ENCODE peak calls at places on chromosome 10, in eight cellular contexts. One of them, this sample, is unnamed.

GRCh38 chr10:6232846-6233724 is 30.4 kb downstream of the PFKFB3 start:
- DNase-seq in NT2/D1: no peak
- DNase-seq in astrocyte of the cerebellum: no peak
- DNase-seq in fibroblast of pulmonary artery: no peak
- DNase-seq in GM23248: no peak
- DNase-seq in naive thymus-derived CD4-positive, alpha-beta T cell: no peak
- DNase-seq in cardiac muscle cell: no peak
- DNase-seq in heart left ventricle: no peak
- DNase-seq in this sample: peak; percentile 46

GRCh38 chr10:119281581-119282071 is 74.3 kb downstream of the GRK5 start:
- DNase-seq in NT2/D1: no peak
- DNase-seq in astrocyte of the cerebellum: no peak
- DNase-seq in fibroblast of pulmonary artery: peak; percentile 28
- DNase-seq in GM23248: peak; percentile 26
- DNase-seq in naive thymus-derived CD4-positive, alpha-beta T cell: no peak
- DNase-seq in cardiac muscle cell: peak; percentile 49
- DNase-seq in heart left ventricle: peak; percentile 92
- DNase-seq in this sample: peak; percentile 75

GRCh38 chr10:112687647-112688046 is 240.6 kb downstream of the VTI1A start:
- DNase-seq in NT2/D1: no peak
- DNase-seq in astrocyte of the cerebellum: no peak
- DNase-seq in fibroblast of pulmonary artery: peak; percentile 61
- DNase-seq in GM23248: peak; percentile 86
- DNase-seq in naive thymus-derived CD4-positive, alpha-beta T cell: no peak
- DNase-seq in cardiac muscle cell: peak; percentile 59
- DNase-seq in heart left ventricle: no peak
- DNase-seq in this sample: peak; percentile 83

GRCh38 chr10:110530131-110530831 is 32.6 kb downstream of the DUSP5 start:
- DNase-seq in NT2/D1: peak; percentile 40
- DNase-seq in astrocyte of the cerebellum: no peak
- DNase-seq in fibroblast of pulmonary artery: peak; percentile 77
- DNase-seq in GM23248: peak; percentile 92
- DNase-seq in naive thymus-derived CD4-positive, alpha-beta T cell: no peak
- DNase-seq in cardiac muscle cell: peak; percentile 79
- DNase-seq in heart left ventricle: peak; percentile 63
- DNase-seq in this sample: no peak

GRCh38 chr10:22655312-22655973 is 58.9 kb downstream of the PIP4K2A start:
- DNase-seq in NT2/D1: no peak
- DNase-seq in astrocyte of the cerebellum: peak; percentile 22
- DNase-seq in fibroblast of pulmonary artery: peak; percentile 84
- DNase-seq in GM23248: peak; percentile 87
- DNase-seq in naive thymus-derived CD4-positive, alpha-beta T cell: peak; percentile 90
- DNase-seq in cardiac muscle cell: peak; percentile 82
- DNase-seq in heart left ventricle: no peak
- DNase-seq in this sample: no peak

GRCh38 chr10:42961776-42962119 is 115.1 kb upstream of the RET start:
- DNase-seq in NT2/D1: no peak
- DNase-seq in astrocyte of the cerebellum: no peak
- DNase-seq in fibroblast of pulmonary artery: no peak
- DNase-seq in GM23248: no peak
- DNase-seq in naive thymus-derived CD4-positive, alpha-beta T cell: no peak
- DNase-seq in cardiac muscle cell: no peak
- DNase-seq in heart left ventricle: no peak
- DNase-seq in this sample: no peak

GRCh38 chr10:14382022-14382421 is 51.3 kb upstream of the FRMD4A start:
- DNase-seq in NT2/D1: no peak
- DNase-seq in astrocyte of the cerebellum: peak; percentile 85
- DNase-seq in fibroblast of pulmonary artery: peak; percentile 21
- DNase-seq in GM23248: no peak
- DNase-seq in naive thymus-derived CD4-positive, alpha-beta T cell: peak; percentile 72
- DNase-seq in cardiac muscle cell: no peak
- DNase-seq in heart left ventricle: no peak
- DNase-seq in this sample: no peak

GRCh38 chr10:109591631-109592030 is 331.7 kb downstream of the XPNPEP1 start:
- DNase-seq in NT2/D1: no peak
- DNase-seq in astrocyte of the cerebellum: no peak
- DNase-seq in fibroblast of pulmonary artery: no peak
- DNase-seq in GM23248: peak; percentile 5
- DNase-seq in naive thymus-derived CD4-positive, alpha-beta T cell: no peak
- DNase-seq in cardiac muscle cell: no peak
- DNase-seq in heart left ventricle: no peak
- DNase-seq in this sample: no peak

GRCh38 chr10:93272884-93273675 is 199.4 kb downstream of the CYP26A1 start:
- DNase-seq in NT2/D1: peak; percentile 78
- DNase-seq in astrocyte of the cerebellum: no peak
- DNase-seq in fibroblast of pulmonary artery: no peak
- DNase-seq in GM23248: no peak
- DNase-seq in naive thymus-derived CD4-positive, alpha-beta T cell: no peak
- DNase-seq in cardiac muscle cell: no peak
- DNase-seq in heart left ventricle: no peak
- DNase-seq in this sample: no peak

GRCh38 chr10:99785646-99786045 is 3.2 kb downstream of the ABCC2 start:
- DNase-seq in NT2/D1: no peak
- DNase-seq in astrocyte of the cerebellum: no peak
- DNase-seq in fibroblast of pulmonary artery: no peak
- DNase-seq in GM23248: no peak
- DNase-seq in naive thymus-derived CD4-positive, alpha-beta T cell: no peak
- DNase-seq in cardiac muscle cell: no peak
- DNase-seq in heart left ventricle: no peak
- DNase-seq in this sample: no peak

GRCh38 chr10:48751730-48752129 is 67.1 kb downstream of the WDFY4 start:
- DNase-seq in NT2/D1: no peak
- DNase-seq in astrocyte of the cerebellum: no peak
- DNase-seq in fibroblast of pulmonary artery: no peak
- DNase-seq in GM23248: no peak
- DNase-seq in naive thymus-derived CD4-positive, alpha-beta T cell: no peak
- DNase-seq in cardiac muscle cell: no peak
- DNase-seq in heart left ventricle: no peak
- DNase-seq in this sample: no peak

GRCh38 chr10:19659920-19660655 is 156.1 kb upstream of the PLXDC2 start:
- DNase-seq in NT2/D1: no peak
- DNase-seq in astrocyte of the cerebellum: no peak
- DNase-seq in fibroblast of pulmonary artery: no peak
- DNase-seq in GM23248: peak; percentile 49
- DNase-seq in naive thymus-derived CD4-positive, alpha-beta T cell: no peak
- DNase-seq in cardiac muscle cell: no peak
- DNase-seq in heart left ventricle: no peak
- DNase-seq in this sample: no peak

GRCh38 chr10:69089638-69090599 is 2.0 kb downstream of the SRGN start:
- DNase-seq in NT2/D1: no peak
- DNase-seq in astrocyte of the cerebellum: no peak
- DNase-seq in fibroblast of pulmonary artery: peak; percentile 70
- DNase-seq in GM23248: no peak
- DNase-seq in naive thymus-derived CD4-positive, alpha-beta T cell: peak; percentile 85
- DNase-seq in cardiac muscle cell: peak; percentile 77
- DNase-seq in heart left ventricle: no peak
- DNase-seq in this sample: no peak

GRCh38 chr10:21705828-21706176 is 171.8 kb downstream of the MLLT10 start:
- DNase-seq in NT2/D1: no peak
- DNase-seq in astrocyte of the cerebellum: no peak
- DNase-seq in fibroblast of pulmonary artery: no peak
- DNase-seq in GM23248: no peak
- DNase-seq in naive thymus-derived CD4-positive, alpha-beta T cell: no peak
- DNase-seq in cardiac muscle cell: no peak
- DNase-seq in heart left ventricle: no peak
- DNase-seq in this sample: no peak

GRCh38 chr10:34723746-34724145 is 91.3 kb downstream of the PARD3 start:
- DNase-seq in NT2/D1: no peak
- DNase-seq in astrocyte of the cerebellum: peak; percentile 68
- DNase-seq in fibroblast of pulmonary artery: peak; percentile 82
- DNase-seq in GM23248: peak; percentile 86
- DNase-seq in naive thymus-derived CD4-positive, alpha-beta T cell: no peak
- DNase-seq in cardiac muscle cell: peak; percentile 82
- DNase-seq in heart left ventricle: peak; percentile 37
- DNase-seq in this sample: peak; percentile 46

GRCh38 chr10:59362184-59362966 is at the start of gene FAM13C:
- DNase-seq in NT2/D1: peak; percentile 40
- DNase-seq in astrocyte of the cerebellum: peak; percentile 28
- DNase-seq in fibroblast of pulmonary artery: peak; percentile 66
- DNase-seq in GM23248: peak; percentile 70
- DNase-seq in naive thymus-derived CD4-positive, alpha-beta T cell: no peak
- DNase-seq in cardiac muscle cell: peak; percentile 74
- DNase-seq in heart left ventricle: peak; percentile 81
- DNase-seq in this sample: peak; percentile 87

GRCh38 chr10:59362991-59363390 is 642 bp upstream of the FAM13C start:
- DNase-seq in NT2/D1: peak; percentile 47
- DNase-seq in astrocyte of the cerebellum: peak; percentile 12
- DNase-seq in fibroblast of pulmonary artery: peak; percentile 57
- DNase-seq in GM23248: peak; percentile 77
- DNase-seq in naive thymus-derived CD4-positive, alpha-beta T cell: no peak
- DNase-seq in cardiac muscle cell: peak; percentile 64
- DNase-seq in heart left ventricle: peak; percentile 76
- DNase-seq in this sample: peak; percentile 89

GRCh38 chr10:59363446-59363958 is 1.2 kb upstream of the FAM13C start:
- DNase-seq in NT2/D1: no peak
- DNase-seq in astrocyte of the cerebellum: no peak
- DNase-seq in fibroblast of pulmonary artery: no peak
- DNase-seq in GM23248: no peak
- DNase-seq in naive thymus-derived CD4-positive, alpha-beta T cell: no peak
- DNase-seq in cardiac muscle cell: no peak
- DNase-seq in heart left ventricle: no peak
- DNase-seq in this sample: no peak

GRCh38 chr10:59360605-59361515 is 1.5 kb downstream of the FAM13C start:
- DNase-seq in NT2/D1: no peak
- DNase-seq in astrocyte of the cerebellum: no peak
- DNase-seq in fibroblast of pulmonary artery: peak; percentile 25
- DNase-seq in GM23248: no peak
- DNase-seq in naive thymus-derived CD4-positive, alpha-beta T cell: no peak
- DNase-seq in cardiac muscle cell: peak; percentile 32
- DNase-seq in heart left ventricle: no peak
- DNase-seq in this sample: no peak

DNA sequence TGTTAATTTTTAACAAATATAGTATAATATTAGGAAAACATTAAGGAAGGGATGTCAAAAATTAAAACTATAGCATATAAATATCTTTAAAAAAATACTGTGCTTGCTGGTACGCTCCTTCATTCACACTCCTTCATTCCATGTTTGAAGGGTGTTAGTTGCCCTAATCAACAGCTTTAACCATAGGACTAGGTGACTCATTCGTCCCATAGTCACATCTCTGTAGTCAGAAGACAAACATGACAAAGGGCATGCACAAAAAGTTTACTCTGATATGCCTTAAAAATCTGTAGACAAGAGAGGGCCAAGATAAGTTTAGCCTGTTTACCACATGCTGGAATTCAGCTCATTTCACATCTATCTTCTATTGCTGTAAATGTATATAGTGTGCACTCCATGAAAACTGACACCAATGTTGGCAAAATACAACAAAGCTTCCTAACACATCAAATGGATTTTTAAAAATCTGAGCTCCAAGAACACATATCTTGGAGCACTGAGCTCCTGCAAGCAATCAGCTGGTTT is 628 bp downstream of the FAM13C start:
- DNase-seq in NT2/D1: no peak
- DNase-seq in astrocyte of the cerebellum: no peak
- DNase-seq in fibroblast of pulmonary artery: peak; percentile 3
- DNase-seq in GM23248: peak; percentile 34
- DNase-seq in naive thymus-derived CD4-positive, alpha-beta T cell: no peak
- DNase-seq in cardiac muscle cell: peak; percentile 10
- DNase-seq in heart left ventricle: no peak
- DNase-seq in this sample: no peak
- H3K4me3 ChIP-seq in NT2/D1: peak overlapping the region; percentile 44
- H3K4me3 ChIP-seq in astrocyte of the cerebellum: peak overlapping the region; percentile 50
- H3K4me3 ChIP-seq in fibroblast of pulmonary artery: peak overlapping the region; percentile 57
- H3K4me3 ChIP-seq in GM23248: peak overlapping the region; percentile 79
- H3K4me3 ChIP-seq in naive thymus-derived CD4-positive, alpha-beta T cell: no peak overlapping the region
- H3K4me3 ChIP-seq in cardiac muscle cell: peak overlapping the region; percentile 46
- H3K4me3 ChIP-seq in heart left ventricle: peak overlapping the region; percentile 71
- H3K4me3 ChIP-seq in this sample: peak overlapping the region; percentile 69

DNA sequence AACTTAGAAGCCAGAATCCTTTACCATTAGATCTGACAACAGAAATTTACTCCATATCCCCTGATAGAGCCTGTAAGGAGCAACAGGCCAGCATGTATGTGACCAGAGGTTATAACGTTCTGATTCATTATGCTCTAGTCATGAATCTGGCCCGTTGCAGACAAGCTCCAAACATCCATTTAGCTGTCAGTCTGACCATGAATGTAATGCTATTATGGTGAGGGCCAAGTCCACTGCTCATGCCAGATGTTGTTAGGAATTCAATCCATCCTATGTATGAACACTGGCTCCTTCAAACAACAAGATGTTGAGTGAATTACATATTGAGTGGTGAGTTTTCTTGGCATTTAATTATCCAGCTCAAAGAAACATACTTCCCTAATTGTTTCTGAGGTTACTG is 610.1 kb upstream of the ANKRD30A start:
- DNase-seq in NT2/D1: no peak
- DNase-seq in astrocyte of the cerebellum: no peak
- DNase-seq in fibroblast of pulmonary artery: peak; percentile 13
- DNase-seq in GM23248: peak; percentile 18
- DNase-seq in naive thymus-derived CD4-positive, alpha-beta T cell: no peak
- DNase-seq in cardiac muscle cell: no peak
- DNase-seq in heart left ventricle: no peak
- DNase-seq in this sample: no peak
- H3K4me3 ChIP-seq in NT2/D1: no peak overlapping the region
- H3K4me3 ChIP-seq in astrocyte of the cerebellum: no peak overlapping the region
- H3K4me3 ChIP-seq in fibroblast of pulmonary artery: no peak overlapping the region
- H3K4me3 ChIP-seq in GM23248: no peak overlapping the region
- H3K4me3 ChIP-seq in naive thymus-derived CD4-positive, alpha-beta T cell: no peak overlapping the region
- H3K4me3 ChIP-seq in cardiac muscle cell: no peak overlapping the region
- H3K4me3 ChIP-seq in heart left ventricle: no peak overlapping the region
- H3K4me3 ChIP-seq in this sample: no peak overlapping the region

DNA sequence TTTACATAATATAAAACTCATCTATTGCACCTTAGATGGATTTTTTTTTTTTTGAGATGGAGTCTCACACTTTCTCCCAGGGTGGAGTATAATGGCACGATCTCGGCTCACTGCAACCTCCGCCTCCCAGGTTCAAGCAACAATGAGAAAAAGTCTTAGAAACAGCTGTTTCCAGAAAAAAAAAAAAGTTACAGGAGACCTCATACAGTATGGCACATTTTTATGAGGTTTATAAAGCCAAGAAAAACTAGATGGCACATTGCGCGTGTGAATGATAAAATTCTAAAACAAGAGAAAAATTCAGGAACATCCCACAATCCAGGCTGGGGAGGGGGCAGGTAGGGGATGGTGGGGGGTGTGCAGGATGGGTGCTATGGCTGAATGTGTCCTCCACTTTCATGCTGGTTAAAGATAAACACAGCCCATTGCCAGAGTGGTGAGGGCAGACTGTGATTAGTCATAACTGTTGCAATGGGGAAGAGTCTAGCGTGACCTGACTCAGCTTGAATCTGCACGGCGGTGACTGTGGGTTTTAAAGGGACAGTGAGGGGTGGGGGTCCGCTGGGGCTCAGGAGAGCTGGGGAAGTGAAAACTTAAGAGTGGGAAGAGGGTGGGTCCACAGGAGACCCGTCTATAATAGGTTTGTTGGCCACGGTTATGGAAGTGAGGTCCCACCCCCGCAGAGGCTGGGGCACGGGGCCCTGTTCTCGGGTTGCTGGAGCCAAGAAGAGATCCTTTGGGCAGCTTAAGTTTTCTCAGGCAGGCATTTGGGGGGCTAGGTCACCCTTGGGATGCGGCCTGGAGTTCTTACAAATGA is 11.9 kb upstream of the LRRC27 start:
- DNase-seq in NT2/D1: no peak
- DNase-seq in astrocyte of the cerebellum: peak; percentile 75
- DNase-seq in fibroblast of pulmonary artery: peak; percentile 85
- DNase-seq in GM23248: peak; percentile 94
- DNase-seq in naive thymus-derived CD4-positive, alpha-beta T cell: no peak
- DNase-seq in cardiac muscle cell: peak; percentile 87
- DNase-seq in heart left ventricle: peak; percentile 29
- DNase-seq in this sample: no peak
- H3K4me3 ChIP-seq in NT2/D1: no peak overlapping the region
- H3K4me3 ChIP-seq in astrocyte of the cerebellum: no peak overlapping the region
- H3K4me3 ChIP-seq in fibroblast of pulmonary artery: no peak overlapping the region
- H3K4me3 ChIP-seq in GM23248: peak overlapping the region; percentile 52
- H3K4me3 ChIP-seq in naive thymus-derived CD4-positive, alpha-beta T cell: no peak overlapping the region
- H3K4me3 ChIP-seq in cardiac muscle cell: no peak overlapping the region
- H3K4me3 ChIP-seq in heart left ventricle: no peak overlapping the region
- H3K4me3 ChIP-seq in this sample: no peak overlapping the region

GRCh38 chr10:132519382-132520146 is 18.0 kb upstream of the INPP5A start:
- DNase-seq in NT2/D1: no peak
- DNase-seq in astrocyte of the cerebellum: no peak
- DNase-seq in fibroblast of pulmonary artery: no peak
- DNase-seq in GM23248: no peak
- DNase-seq in naive thymus-derived CD4-positive, alpha-beta T cell: no peak
- DNase-seq in cardiac muscle cell: no peak
- DNase-seq in heart left ventricle: peak; percentile 59
- DNase-seq in this sample: no peak
- H3K4me3 ChIP-seq in NT2/D1: peak overlapping the region; percentile 9
- H3K4me3 ChIP-seq in astrocyte of the cerebellum: no peak overlapping the region
- H3K4me3 ChIP-seq in fibroblast of pulmonary artery: no peak overlapping the region
- H3K4me3 ChIP-seq in GM23248: no peak overlapping the region
- H3K4me3 ChIP-seq in naive thymus-derived CD4-positive, alpha-beta T cell: no peak overlapping the region
- H3K4me3 ChIP-seq in cardiac muscle cell: no peak overlapping the region
- H3K4me3 ChIP-seq in heart left ventricle: no peak overlapping the region
- H3K4me3 ChIP-seq in this sample: no peak overlapping the region

This sample was measured in testis.